ENCODE peak calls at places on chromosomes 12 and 14, in eight cellular contexts. N, G, Y, T, E, B, D and A are unnamed samples.

GRCh38 chr14:75204106-75204505 is 27.7 kb upstream of the TMED10 start:
- DNase-seq in T (no peak), Y (no peak), E (no peak), B (no peak), D (peak), N (no peak), G (no peak), A (no peak)

GRCh38 chr14:100815478-100816285 is 10.2 kb upstream of the MEG3 start:
- DNase-seq in T (no peak), G (peak), Y (no peak), N (no peak), E (peak), D (peak), B (peak), A (no peak)

GRCh38 chr14:103001651-103002396 is 55.5 kb downstream of the CDC42BPB start:
- DNase-seq in D (no peak), T (no peak), B (peak), Y (no peak), G (no peak), E (no peak), N (no peak), A (no peak)

GRCh38 chr14:100048786-100049185 is 16.4 kb upstream of the EVL start:
- DNase-seq in E (no peak), N (no peak), D (no peak), G (no peak), T (no peak), B (no peak), Y (no peak), A (no peak)

GRCh38 chr14:25537846-25538455 is 488.0 kb upstream of the STXBP6 start:
- DNase-seq in Y (no peak), N (no peak), E (no peak), B (no peak), D (no peak), G (no peak), T (peak), A (peak)

GRCh38 chr12:46459111-46459510 is 86.5 kb upstream of the SLC38A2 start:
- DNase-seq in B (no peak), Y (no peak), E (peak), D (peak), T (no peak), N (peak), G (no peak), A (no peak)

GRCh38 chr12:102954143-102954542 is 3.3 kb upstream of the ASCL1 start:
- DNase-seq in T (peak), G (no peak), Y (no peak), D (no peak), E (no peak), N (no peak), B (no peak), A (no peak)

GRCh38 chr14:67514650-67515385 is 18.3 kb upstream of the PLEKHH1 start:
- DNase-seq in D (peak), B (peak), N (no peak), T (no peak), E (no peak), G (peak), Y (peak), A (peak)

GRCh38 chr12:101172316-101172715 is 37.7 kb downstream of the SLC5A8 start:
- DNase-seq in B (no peak), E (no peak), T (no peak), G (no peak), D (no peak), N (no peak), Y (no peak), A (peak)

GRCh38 chr14:61559641-61560201 is 135.6 kb upstream of the HIF1A start:
- DNase-seq in D (no peak), Y (no peak), N (no peak), T (peak), G (no peak), E (no peak), B (no peak), A (no peak)

GRCh38 chr12:69966409-69966808 is 141.4 kb downstream of the MYRFL start:
- DNase-seq in B (peak), N (no peak), G (no peak), D (peak), T (no peak), E (peak), Y (no peak), A (no peak)